ENCODE peak calls at places on chromosomes 4 and X, in eight cellular contexts. J is IMR-90, G is MM.1S, W is breast epithelium, B is H7, A is mesenchymal stem cell, C is stomach, H is suprapubic skin. F is an unnamed sample.
A peak's percentile ranks its signal among the peaks of the same experiment; 100 is the strongest.

GRCh38 chr4:111512081-111512774 is 633.0 kb upstream of the FAM241A start:
- DNase-seq in A (peak; percentile 87), G (no peak), B (no peak), W (no peak), J (peak; percentile 95), C (no peak), H (no peak), F (peak; percentile 60)

GRCh38 chr4:84220990-84221389 is 278.1 kb downstream of the NKX6-1 start:
- DNase-seq in H (no peak), J (no peak), W (no peak), G (peak; percentile 11), C (no peak), A (no peak), B (no peak), F (no peak)

GRCh38 chrX:149504226-149504914 is 736 bp downstream of the IDS start:
- DNase-seq in J (no peak), B (peak; percentile 66), W (no peak), C (no peak), G (peak; percentile 78), H (no peak), A (peak; percentile 46), F (no peak)

GRCh38 chr4:122758033-122758432 is 25.5 kb downstream of the BBS12 start:
- DNase-seq in J (peak; percentile 51), B (no peak), H (no peak), W (no peak), C (no peak), G (peak; percentile 52), A (peak; percentile 48), F (peak; percentile 31)

GRCh38 chr4:118968006-118968405 is 79.4 kb downstream of the SYNPO2 start:
- DNase-seq in C (peak; percentile 57), A (peak; percentile 95), H (no peak), B (peak; percentile 26), J (peak; percentile 87), W (peak; percentile 91), G (peak; percentile 92), F (peak; percentile 70)

GRCh38 chr4:111362891-111363290 is 740.0 kb upstream of the PITX2 start:
- DNase-seq in G (no peak), H (peak; percentile 62), J (peak; percentile 35), C (no peak), B (no peak), A (peak; percentile 20), W (no peak), F (peak; percentile 42)

GRCh38 chr4:85812776-85813175 is 337.8 kb downstream of the ARHGAP24 start:
- DNase-seq in G (no peak), A (no peak), C (no peak), W (no peak), B (no peak), H (no peak), J (peak; percentile 33), F (no peak)

GRCh38 chr4:33709247-33709646 is 2535.1 kb downstream of the ARAP2 start:
- DNase-seq in W (no peak), H (no peak), A (peak; percentile 29), G (no peak), B (no peak), J (peak; percentile 16), C (no peak), F (no peak)

GRCh38 chr4:76035799-76036389 is at the start of gene CXCL11:
- DNase-seq in W (no peak), H (no peak), C (no peak), B (no peak), A (no peak), J (peak; percentile 26), G (no peak), F (no peak)

GRCh38 chrX:13552892-13553291 is 16.5 kb upstream of the EGFL6 start:
- DNase-seq in H (no peak), G (no peak), A (no peak), C (no peak), B (no peak), W (no peak), J (no peak), F (no peak)

GRCh38 chr4:103757631-103758030 is 37.8 kb upstream of the TACR3 start:
- DNase-seq in W (no peak), G (peak; percentile 13), B (no peak), H (no peak), A (no peak), J (no peak), C (no peak), F (no peak)

GRCh38 chr4:15197005-15197404 is 194.7 kb downstream of the CPEB2 start:
- DNase-seq in W (no peak), B (peak; percentile 20), H (no peak), J (peak; percentile 28), G (no peak), A (peak; percentile 50), C (no peak), F (peak; percentile 43)

GRCh38 chr4:167622481-167623240 is 388.4 kb upstream of the SPOCK3 start:
- DNase-seq in C (peak; percentile 66), J (peak; percentile 19), H (no peak), A (peak; percentile 32), B (peak; percentile 22), W (no peak), G (peak; percentile 57), F (peak; percentile 64)

GRCh38 chr4:106201373-106201772 is 114.6 kb downstream of the TBCK start:
- DNase-seq in H (no peak), J (peak; percentile 12), W (no peak), A (peak; percentile 35), C (no peak), B (no peak), G (peak; percentile 24), F (no peak)

GRCh38 chr4:126705271-126705670 is 927.5 kb upstream of the INTU start:
- DNase-seq in C (no peak), J (peak; percentile 16), W (no peak), B (no peak), A (peak; percentile 18), G (no peak), H (no peak), F (no peak)

GRCh38 chr4:140764785-140765392 is 8.7 kb upstream of the TBC1D9 start:
- DNase-seq in A (no peak), C (peak; percentile 76), H (no peak), G (no peak), B (peak; percentile 13), J (no peak), W (no peak), F (no peak)

GRCh38 chr4:38982356-38983095 is 49.7 kb downstream of the TMEM156 start:
- DNase-seq in B (peak; percentile 7), W (no peak), J (no peak), C (no peak), A (no peak), H (no peak), G (no peak), F (no peak)

GRCh38 chrX:127030011-127030738 is 210.6 kb downstream of the PRR32 start:
- DNase-seq in J (no peak), C (no peak), A (no peak), B (no peak), G (no peak), H (no peak), W (no peak), F (no peak)

GRCh38 chr4:139528377-139529005 is 27.5 kb downstream of the SETD7 start:
- DNase-seq in W (no peak), A (peak; percentile 93), J (peak; percentile 96), G (no peak), B (no peak), C (peak; percentile 45), H (no peak), F (peak; percentile 87)

GRCh38 chr4:139617702-139618490 is 47.7 kb upstream of the MGST2 start:
- DNase-seq in A (peak; percentile 51), J (no peak), C (no peak), W (no peak), B (no peak), H (no peak), G (peak; percentile 36), F (no peak)

GRCh38 chr4:150572704-150573504 is 9.0 kb upstream of the MAB21L2 start:
- DNase-seq in B (no peak), A (no peak), G (no peak), C (no peak), J (no peak), H (no peak), W (no peak), F (no peak)

GRCh38 chrX:310621-311155 is 7.9 kb downstream of the GTPBP6 start:
- DNase-seq in H (peak; percentile 56), G (no peak), C (no peak), J (no peak), A (no peak), B (peak; percentile 26), W (no peak), F (peak; percentile 39)
- H3K36me3 ChIP-seq in H (peaks cover 85% of the 10 kb centered on the region), G (no peaks in the 10 kb centered on the region), C (peaks cover 67% of the 10 kb centered on the region), J (peaks cover 65% of the 10 kb centered on the region), A (peaks cover 79% of the 10 kb centered on the region), B (peaks cover 24% of the 10 kb centered on the region), W (peaks cover 5% of the 10 kb centered on the region), F (peaks cover 47% of the 10 kb centered on the region)

GRCh38 chr4:48542888-48543287 is 52.8 kb downstream of the ZAR1 start:
- DNase-seq in C (no peak), H (no peak), W (no peak), J (no peak), G (no peak), B (no peak), A (no peak), F (no peak)

GRCh38 chr4:48543796-48544195 is 53.7 kb downstream of the ZAR1 start:
- DNase-seq in J (peak; percentile 15), H (no peak), B (no peak), C (no peak), W (no peak), A (no peak), G (no peak), F (no peak)

GRCh38 chr4:48546336-48546735 is 56.3 kb downstream of the ZAR1 start:
- DNase-seq in B (peak; percentile 8), W (no peak), J (peak; percentile 52), H (no peak), C (no peak), G (peak; percentile 37), A (peak; percentile 40), F (no peak)
- H3K36me3 ChIP-seq in B (peaks cover 9% of the 10 kb centered on the region), W (peaks cover 7% of the 10 kb centered on the region), J (peaks cover 26% of the 10 kb centered on the region), H (peaks cover 90% of the 10 kb centered on the region), C (peaks cover 60% of the 10 kb centered on the region), G (peaks cover 8% of the 10 kb centered on the region), A (peaks cover 10% of the 10 kb centered on the region), F (peaks cover 39% of the 10 kb centered on the region)

GRCh38 chr4:56345461-56345860 is 41.8 kb downstream of the AASDH start:
- DNase-seq in C (no peak), G (no peak), J (no peak), W (no peak), B (no peak), A (no peak), H (no peak), F (no peak)
- H3K36me3 ChIP-seq in C (peaks cover 8% of the 10 kb centered on the region), G (no peaks in the 10 kb centered on the region), J (peaks cover 10% of the 10 kb centered on the region), W (no peaks in the 10 kb centered on the region), B (no peaks in the 10 kb centered on the region), A (peaks cover 6% of the 10 kb centered on the region), H (peaks cover 38% of the 10 kb centered on the region), F (peaks cover 5% of the 10 kb centered on the region)

DNA sequence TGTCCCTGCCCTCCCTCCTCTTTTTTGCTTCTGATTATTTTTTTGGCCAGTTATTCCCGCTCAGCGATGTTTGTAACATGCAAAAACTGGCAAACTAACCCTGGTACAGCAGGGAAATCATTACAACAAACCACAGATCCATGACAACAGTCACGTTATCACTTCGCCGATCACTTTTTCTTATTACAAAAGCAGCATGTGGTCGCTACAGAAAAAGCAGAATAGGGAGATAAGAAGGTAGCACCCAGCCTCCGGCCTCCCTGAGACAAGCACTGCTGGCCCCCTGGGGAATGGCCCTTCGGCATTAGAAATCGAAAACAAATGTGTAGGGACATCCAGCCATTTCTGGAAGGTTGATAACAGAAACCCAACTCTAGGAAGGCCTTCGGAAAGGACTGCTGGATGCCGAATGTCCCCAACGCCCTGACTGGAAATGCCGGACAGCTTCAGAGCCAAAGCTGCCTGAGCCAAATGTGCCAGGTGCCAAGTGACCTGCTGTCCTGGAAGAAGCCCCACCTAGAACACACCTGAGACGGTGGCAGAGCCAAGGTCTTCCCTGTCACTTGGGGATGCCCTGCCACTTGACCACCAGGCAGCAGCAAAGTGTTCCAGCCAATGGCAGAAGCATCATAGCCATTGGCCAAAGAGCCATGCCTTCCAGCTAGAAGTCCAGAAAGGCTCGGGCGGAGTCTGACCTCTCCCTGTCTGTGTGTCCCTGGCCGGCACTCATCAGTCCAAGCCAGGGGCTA is 2.9 kb downstream of the IDH3G start:
- DNase-seq in J (no peak), C (no peak), A (no peak), G (no peak), B (no peak), W (no peak), H (no peak), F (no peak)
- H3K36me3 ChIP-seq in J (peaks cover 16% of the 10 kb centered on the region), C (peaks cover 6% of the 10 kb centered on the region), A (peaks cover 67% of the 10 kb centered on the region), G (no peaks in the 10 kb centered on the region), B (no peaks in the 10 kb centered on the region), W (no peaks in the 10 kb centered on the region), H (peaks cover 31% of the 10 kb centered on the region), F (peaks cover 4% of the 10 kb centered on the region)

F was measured in osteoblast.